ENCODE peak calls at places on chromosomes 4 and X, in seven cellular contexts. One of them, this sample, is unnamed.

GRCh38 chr4:169314906-169315305 is 44.1 kb upstream of the SH3RF1 start:
- DNase-seq in uterus: peak; percentile 39
- DNase-seq in IMR-90: peak; percentile 70
- DNase-seq in AG04450: no peak
- DNase-seq in CD4-positive, alpha-beta memory T cell: no peak
- DNase-seq in spleen: no peak
- DNase-seq in ascending aorta: no peak
- DNase-seq in this sample: no peak

GRCh38 chrX:39750246-39750790 is 347.4 kb downstream of the BCOR start:
- DNase-seq in uterus: no peak
- DNase-seq in IMR-90: no peak
- DNase-seq in AG04450: no peak
- DNase-seq in CD4-positive, alpha-beta memory T cell: no peak
- DNase-seq in spleen: no peak
- DNase-seq in ascending aorta: no peak
- DNase-seq in this sample: no peak

GRCh38 chr4:150139297-150139696 is 61.1 kb downstream of the DCLK2 start:
- DNase-seq in uterus: no peak
- DNase-seq in IMR-90: no peak
- DNase-seq in AG04450: no peak
- DNase-seq in CD4-positive, alpha-beta memory T cell: no peak
- DNase-seq in spleen: no peak
- DNase-seq in ascending aorta: no peak
- DNase-seq in this sample: no peak

GRCh38 chr4:94160774-94161173 is 46.9 kb upstream of the SMARCAD1 start:
- DNase-seq in uterus: no peak
- DNase-seq in IMR-90: no peak
- DNase-seq in AG04450: no peak
- DNase-seq in CD4-positive, alpha-beta memory T cell: no peak
- DNase-seq in spleen: no peak
- DNase-seq in ascending aorta: no peak
- DNase-seq in this sample: no peak

GRCh38 chr4:81626851-81627250 is 155.1 kb upstream of the RASGEF1B start:
- DNase-seq in uterus: no peak
- DNase-seq in IMR-90: no peak
- DNase-seq in AG04450: no peak
- DNase-seq in CD4-positive, alpha-beta memory T cell: no peak
- DNase-seq in spleen: no peak
- DNase-seq in ascending aorta: no peak
- DNase-seq in this sample: no peak

GRCh38 chr4:144611850-144612249 is 34.1 kb upstream of the HHIP start:
- DNase-seq in uterus: no peak
- DNase-seq in IMR-90: peak; percentile 11
- DNase-seq in AG04450: no peak
- DNase-seq in CD4-positive, alpha-beta memory T cell: no peak
- DNase-seq in spleen: no peak
- DNase-seq in ascending aorta: no peak
- DNase-seq in this sample: peak; percentile 1

GRCh38 chr4:94285666-94286065 is 57.0 kb downstream of the HPGDS start:
- DNase-seq in uterus: no peak
- DNase-seq in IMR-90: no peak
- DNase-seq in AG04450: no peak
- DNase-seq in CD4-positive, alpha-beta memory T cell: no peak
- DNase-seq in spleen: no peak
- DNase-seq in ascending aorta: no peak
- DNase-seq in this sample: no peak

GRCh38 chr4:76214269-76214628 is 625 bp upstream of the SCARB2 start:
- DNase-seq in uterus: no peak
- DNase-seq in IMR-90: no peak
- DNase-seq in AG04450: no peak
- DNase-seq in CD4-positive, alpha-beta memory T cell: no peak
- DNase-seq in spleen: no peak
- DNase-seq in ascending aorta: no peak
- DNase-seq in this sample: no peak

GRCh38 chrX:136182394-136182793 is 35.1 kb downstream of the FHL1 start:
- DNase-seq in uterus: no peak
- DNase-seq in IMR-90: no peak
- DNase-seq in AG04450: no peak
- DNase-seq in CD4-positive, alpha-beta memory T cell: no peak
- DNase-seq in spleen: no peak
- DNase-seq in ascending aorta: no peak
- DNase-seq in this sample: no peak

GRCh38 chr4:119081943-119082342 is 53.7 kb upstream of the MYOZ2 start:
- DNase-seq in uterus: peak; percentile 48
- DNase-seq in IMR-90: no peak
- DNase-seq in AG04450: no peak
- DNase-seq in CD4-positive, alpha-beta memory T cell: no peak
- DNase-seq in spleen: no peak
- DNase-seq in ascending aorta: no peak
- DNase-seq in this sample: no peak

GRCh38 chr4:177118596-177118995 is 191.1 kb upstream of the NEIL3 start:
- DNase-seq in uterus: peak; percentile 36
- DNase-seq in IMR-90: peak; percentile 99
- DNase-seq in AG04450: peak; percentile 97
- DNase-seq in CD4-positive, alpha-beta memory T cell: no peak
- DNase-seq in spleen: no peak
- DNase-seq in ascending aorta: no peak
- DNase-seq in this sample: no peak

DNA sequence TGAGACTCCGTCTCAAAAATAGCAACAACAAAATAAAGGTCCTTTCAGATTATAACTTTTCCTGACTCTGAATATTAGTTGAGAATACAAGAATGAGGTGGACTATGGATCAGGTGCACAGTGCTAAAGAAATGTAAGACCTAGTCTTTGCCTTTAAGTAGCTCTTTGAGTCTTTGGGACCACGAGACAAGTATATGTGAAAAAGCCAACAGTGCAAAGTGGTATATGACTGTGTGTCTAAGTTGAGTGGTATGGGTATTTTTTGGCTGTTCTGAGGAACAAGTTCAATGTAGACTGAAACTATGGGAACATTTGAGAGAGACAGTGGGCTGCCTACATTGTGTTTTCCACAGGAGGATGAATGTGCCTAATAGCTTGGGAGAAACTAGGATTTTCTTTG is 2.8 kb downstream of the GAB1 start:
- DNase-seq in uterus: no peak
- DNase-seq in IMR-90: no peak
- DNase-seq in AG04450: no peak
- DNase-seq in CD4-positive, alpha-beta memory T cell: no peak
- DNase-seq in spleen: no peak
- DNase-seq in ascending aorta: no peak
- DNase-seq in this sample: no peak
- H3K27ac ChIP-seq in uterus: peak overlapping the region; percentile 99
- H3K27ac ChIP-seq in IMR-90: no peak overlapping the region
- H3K27ac ChIP-seq in AG04450: no peak overlapping the region
- H3K27ac ChIP-seq in CD4-positive, alpha-beta memory T cell: no peak overlapping the region
- H3K27ac ChIP-seq in spleen: no peak overlapping the region
- H3K27ac ChIP-seq in ascending aorta: peak overlapping the region; percentile 13
- H3K27ac ChIP-seq in this sample: no peak overlapping the region

DNA sequence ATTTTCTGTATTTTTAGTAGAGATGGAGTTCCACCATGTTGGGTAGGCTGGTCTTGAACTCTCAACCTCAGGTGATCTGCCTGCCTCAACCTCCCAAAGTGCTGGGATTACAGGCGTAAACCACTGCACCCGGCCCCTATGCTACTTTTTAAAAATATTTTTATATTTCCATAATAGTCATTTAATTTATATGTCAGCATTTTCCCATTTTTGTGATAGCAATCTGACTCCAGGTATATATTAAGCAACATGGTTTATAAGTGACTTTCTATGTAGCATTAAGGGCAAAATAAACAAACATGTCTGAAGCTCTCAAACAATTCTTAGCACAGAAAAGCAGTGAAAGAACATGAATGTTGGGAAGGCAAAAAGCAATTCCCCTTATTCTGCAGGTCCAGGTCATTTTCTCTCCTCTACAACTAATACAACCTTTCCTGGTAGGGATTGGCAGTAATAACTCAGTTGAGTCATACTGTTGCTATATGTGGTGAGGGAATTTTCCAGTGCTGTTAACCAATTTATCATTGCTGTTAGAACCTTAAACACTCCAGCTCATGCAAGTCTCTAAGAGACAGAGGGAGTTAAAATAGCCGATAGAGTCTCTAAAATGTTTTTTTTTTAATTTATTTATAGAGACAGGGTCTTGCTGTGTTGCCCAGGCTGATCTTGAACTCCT is 24.0 kb downstream of the SMIM14 start:
- DNase-seq in uterus: no peak
- DNase-seq in IMR-90: peak; percentile 87
- DNase-seq in AG04450: no peak
- DNase-seq in CD4-positive, alpha-beta memory T cell: no peak
- DNase-seq in spleen: no peak
- DNase-seq in ascending aorta: no peak
- DNase-seq in this sample: no peak
- H3K4me3 ChIP-seq in uterus: no peak overlapping the region
- H3K4me3 ChIP-seq in IMR-90: no peak overlapping the region
- H3K4me3 ChIP-seq in AG04450: no peak overlapping the region
- H3K4me3 ChIP-seq in CD4-positive, alpha-beta memory T cell: no peak overlapping the region
- H3K4me3 ChIP-seq in spleen: no peak overlapping the region
- H3K4me3 ChIP-seq in ascending aorta: no peak overlapping the region
- H3K4me3 ChIP-seq in this sample: no peak overlapping the region

GRCh38 chrX:16140983-16141382 is 17.6 kb downstream of the GRPR start:
- DNase-seq in uterus: no peak
- DNase-seq in IMR-90: no peak
- DNase-seq in AG04450: no peak
- DNase-seq in CD4-positive, alpha-beta memory T cell: no peak
- DNase-seq in spleen: no peak
- DNase-seq in ascending aorta: no peak
- DNase-seq in this sample: no peak

GRCh38 chrX:16140448-16140847 is 17.1 kb downstream of the GRPR start:
- DNase-seq in uterus: no peak
- DNase-seq in IMR-90: no peak
- DNase-seq in AG04450: no peak
- DNase-seq in CD4-positive, alpha-beta memory T cell: no peak
- DNase-seq in spleen: no peak
- DNase-seq in ascending aorta: no peak
- DNase-seq in this sample: no peak

GRCh38 chrX:16138108-16138427 is 14.7 kb downstream of the GRPR start:
- DNase-seq in uterus: no peak
- DNase-seq in IMR-90: no peak
- DNase-seq in AG04450: no peak
- DNase-seq in CD4-positive, alpha-beta memory T cell: peak; percentile 1
- DNase-seq in spleen: no peak
- DNase-seq in ascending aorta: no peak
- DNase-seq in this sample: no peak

GRCh38 chrX:16136080-16136479 is 12.7 kb downstream of the GRPR start:
- DNase-seq in uterus: no peak
- DNase-seq in IMR-90: peak; percentile 18
- DNase-seq in AG04450: no peak
- DNase-seq in CD4-positive, alpha-beta memory T cell: no peak
- DNase-seq in spleen: no peak
- DNase-seq in ascending aorta: no peak
- DNase-seq in this sample: no peak

DNA sequence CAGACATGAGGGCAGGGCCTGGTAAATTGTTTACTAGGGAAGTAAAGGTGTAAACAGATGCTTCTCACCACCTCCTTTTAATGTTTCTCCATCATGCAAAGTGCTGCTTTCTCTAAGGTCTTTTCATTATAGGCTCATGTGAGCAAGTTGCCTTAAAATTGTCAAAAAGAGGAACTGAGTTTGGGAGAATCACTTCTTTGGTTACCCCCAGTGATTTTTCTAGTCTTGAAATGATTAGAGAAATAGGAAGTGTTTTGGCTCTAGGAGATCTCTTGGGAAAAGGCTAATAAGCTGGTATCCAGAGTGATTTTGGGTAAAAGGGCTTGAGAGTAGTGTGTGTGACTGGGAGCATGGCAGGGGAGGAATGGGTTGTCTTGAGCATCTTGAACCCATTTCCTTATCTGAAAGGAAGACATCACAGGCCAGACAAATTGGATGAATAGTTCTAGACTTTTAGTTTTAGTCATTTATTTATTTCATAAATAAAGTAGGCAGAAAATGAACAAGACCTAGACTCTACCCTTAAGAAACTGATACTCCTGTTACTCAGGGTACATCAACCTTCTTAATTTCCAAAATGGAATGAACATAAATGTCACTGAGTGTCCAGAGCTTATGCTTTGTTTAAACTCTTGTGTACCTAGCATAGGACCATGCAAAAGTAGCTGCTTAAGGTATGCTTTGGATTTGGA is 14.2 kb downstream of the GRPR start:
- DNase-seq in uterus: no peak
- DNase-seq in IMR-90: no peak
- DNase-seq in AG04450: no peak
- DNase-seq in CD4-positive, alpha-beta memory T cell: no peak
- DNase-seq in spleen: no peak
- DNase-seq in ascending aorta: no peak
- DNase-seq in this sample: no peak
- H3K27me3 ChIP-seq in uterus: no peaks in the 10 kb centered on the region
- H3K27me3 ChIP-seq in IMR-90: no peaks in the 10 kb centered on the region
- H3K27me3 ChIP-seq in AG04450: no peaks in the 10 kb centered on the region
- H3K27me3 ChIP-seq in CD4-positive, alpha-beta memory T cell: no peaks in the 10 kb centered on the region
- H3K27me3 ChIP-seq in spleen: no peaks in the 10 kb centered on the region
- H3K27me3 ChIP-seq in ascending aorta: no peaks in the 10 kb centered on the region
- H3K27me3 ChIP-seq in this sample: peaks cover 2% of the 10 kb centered on the region

GRCh38 chrX:112631892-112632291 is 47.8 kb downstream of the LHFPL1 start:
- DNase-seq in uterus: no peak
- DNase-seq in IMR-90: no peak
- DNase-seq in AG04450: no peak
- DNase-seq in CD4-positive, alpha-beta memory T cell: no peak
- DNase-seq in spleen: no peak
- DNase-seq in ascending aorta: no peak
- DNase-seq in this sample: no peak

GRCh38 chrX:112636288-112636687 is 43.5 kb downstream of the LHFPL1 start:
- DNase-seq in uterus: no peak
- DNase-seq in IMR-90: peak; percentile 67
- DNase-seq in AG04450: no peak
- DNase-seq in CD4-positive, alpha-beta memory T cell: no peak
- DNase-seq in spleen: no peak
- DNase-seq in ascending aorta: no peak
- DNase-seq in this sample: no peak

GRCh38 chrX:112641449-112641848 is 38.3 kb downstream of the LHFPL1 start:
- DNase-seq in uterus: no peak
- DNase-seq in IMR-90: no peak
- DNase-seq in AG04450: no peak
- DNase-seq in CD4-positive, alpha-beta memory T cell: no peak
- DNase-seq in spleen: no peak
- DNase-seq in ascending aorta: no peak
- DNase-seq in this sample: no peak

GRCh38 chrX:112638691-112639090 is 41.0 kb downstream of the LHFPL1 start:
- DNase-seq in uterus: no peak
- DNase-seq in IMR-90: no peak
- DNase-seq in AG04450: no peak
- DNase-seq in CD4-positive, alpha-beta memory T cell: no peak
- DNase-seq in spleen: no peak
- DNase-seq in ascending aorta: no peak
- DNase-seq in this sample: no peak

DNA sequence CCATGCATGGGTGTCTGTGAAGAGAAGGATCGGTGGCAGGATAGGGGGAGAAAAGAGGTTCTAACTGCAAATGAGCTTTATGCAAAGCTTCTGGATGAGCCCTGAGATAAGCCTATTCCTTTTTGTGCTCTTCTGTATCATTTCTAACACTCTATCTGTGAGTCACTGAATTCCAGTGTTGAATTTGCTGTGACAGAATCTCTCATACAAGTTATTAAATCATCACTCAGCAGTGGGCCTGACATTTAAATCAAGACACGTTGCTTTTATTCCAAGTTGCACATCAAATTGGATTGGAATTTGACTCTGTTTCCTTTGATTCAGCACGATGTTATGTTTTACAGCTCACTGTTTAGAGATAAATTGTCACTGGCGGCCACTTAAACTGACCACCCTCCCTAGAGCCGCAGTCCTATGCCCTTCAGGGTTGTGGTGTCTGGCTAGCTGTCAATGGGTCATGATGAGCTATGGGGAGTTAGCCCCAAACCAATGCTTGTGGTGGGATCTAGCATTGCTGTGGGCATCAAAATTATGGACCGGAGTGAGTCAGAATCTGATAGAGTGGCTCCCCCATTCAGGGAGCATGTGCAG is 42.7 kb downstream of the LHFPL1 start:
- DNase-seq in uterus: no peak
- DNase-seq in IMR-90: peak; percentile 87
- DNase-seq in AG04450: no peak
- DNase-seq in CD4-positive, alpha-beta memory T cell: no peak
- DNase-seq in spleen: no peak
- DNase-seq in ascending aorta: no peak
- DNase-seq in this sample: no peak
- H3K27ac ChIP-seq in uterus: no peak overlapping the region
- H3K27ac ChIP-seq in IMR-90: peak overlapping the region; percentile 96
- H3K27ac ChIP-seq in AG04450: peak overlapping the region; percentile 62
- H3K27ac ChIP-seq in CD4-positive, alpha-beta memory T cell: no peak overlapping the region
- H3K27ac ChIP-seq in spleen: no peak overlapping the region
- H3K27ac ChIP-seq in ascending aorta: no peak overlapping the region
- H3K27ac ChIP-seq in this sample: no peak overlapping the region

This sample was measured in CD4-positive, CD25-positive, alpha-beta regulatory T cell.